ENCODE peak calls at places on chromosome 7, in six cellular contexts. A, V, Y, D, W and Q are unnamed samples.

GRCh38 chr7:157485961-157486510 is 149.2 kb downstream of the DNAJB6 start:
- DNase-seq in V (peak; percentile 21), D (no peak), W (no peak), A (peak; percentile 44), Y (no peak), Q (no peak)

GRCh38 chr7:1994931-1995330 is 237.8 kb downstream of the MAD1L1 start:
- DNase-seq in V (no peak), Y (no peak), A (no peak), D (no peak), W (no peak), Q (no peak)

GRCh38 chr7:150356265-150356897 is 12.2 kb upstream of the REPIN1 start:
- DNase-seq in Y (peak; percentile 55), A (no peak), V (no peak), D (no peak), W (no peak), Q (peak; percentile 60)

GRCh38 chr7:107940951-107941350 is 50.0 kb downstream of the DLD start:
- DNase-seq in Y (no peak), D (no peak), A (no peak), W (no peak), V (no peak), Q (no peak)

GRCh38 chr7:80900583-80901576 is 18.0 kb downstream of the SEMA3C start:
- DNase-seq in A (no peak), V (no peak), Y (peak; percentile 86), D (no peak), W (no peak), Q (no peak)

GRCh38 chr7:155868955-155869783 is 56.9 kb upstream of the SHH start:
- DNase-seq in D (no peak), A (peak; percentile 32), W (no peak), Y (no peak), V (peak; percentile 20), Q (no peak)

GRCh38 chr7:149467321-149467859 is 6.5 kb upstream of the ZNF777 start:
- DNase-seq in D (no peak), A (no peak), Y (no peak), V (no peak), W (no peak), Q (no peak)

GRCh38 chr7:2195403-2196246 is 37.1 kb downstream of the MAD1L1 start:
- DNase-seq in Y (no peak), W (no peak), V (peak; percentile 60), A (no peak), D (no peak), Q (no peak)

GRCh38 chr7:78852951-78853350 is 600.5 kb downstream of the MAGI2 start:
- DNase-seq in W (no peak), A (no peak), Y (peak; percentile 3), D (no peak), V (no peak), Q (no peak)

GRCh38 chr7:76260171-76260703 is 42.2 kb upstream of the HSPB1 start:
- DNase-seq in V (no peak), W (no peak), A (no peak), Y (peak; percentile 28), D (peak; percentile 28), Q (peak; percentile 79)

GRCh38 chr7:158327571-158328180 is 259.9 kb downstream of the PTPRN2 start:
- DNase-seq in A (no peak), Y (no peak), W (no peak), V (no peak), D (no peak), Q (no peak)

GRCh38 chr7:95549818-95550529 is 46.3 kb downstream of the PDK4 start:
- DNase-seq in A (no peak), W (peak; percentile 92), D (peak; percentile 69), Y (peak; percentile 93), V (peak; percentile 94), Q (no peak)

GRCh38 chr7:157044151-157044687 is 33.8 kb upstream of the MNX1 start:
- DNase-seq in W (no peak), Y (no peak), A (no peak), D (no peak), V (no peak), Q (no peak)

GRCh38 chr7:90720970-90721768 is 125.0 kb downstream of the CDK14 start:
- DNase-seq in W (peak; percentile 48), D (peak; percentile 65), A (no peak), V (peak; percentile 85), Y (peak; percentile 80), Q (no peak)

GRCh38 chr7:15424468-15424867 is 137.3 kb downstream of the AGMO start:
- DNase-seq in A (no peak), Y (peak; percentile 46), D (no peak), W (no peak), V (no peak), Q (no peak)

GRCh38 chr7:110774066-110774465 is 316.9 kb upstream of the LRRN3 start:
- DNase-seq in W (no peak), V (no peak), Y (no peak), D (no peak), A (no peak), Q (no peak)

GRCh38 chr7:36942062-36942461 is 217.8 kb upstream of the AOAH start:
- DNase-seq in W (no peak), V (no peak), D (no peak), A (no peak), Y (no peak), Q (no peak)
- TF ChIP-seq CTCF in W (no peak), V (no peak), D (no peak), A (no peak), Y (no peak), Q (no peak)

GRCh38 chr7:121493553-121493952 is 97.4 kb upstream of the FAM3C start:
- DNase-seq in V (no peak), A (no peak), W (no peak), D (no peak), Y (no peak), Q (no peak)
- TF ChIP-seq CTCF in V (no peak), A (no peak), W (no peak), D (no peak), Y (no peak), Q (no peak)

DNA sequence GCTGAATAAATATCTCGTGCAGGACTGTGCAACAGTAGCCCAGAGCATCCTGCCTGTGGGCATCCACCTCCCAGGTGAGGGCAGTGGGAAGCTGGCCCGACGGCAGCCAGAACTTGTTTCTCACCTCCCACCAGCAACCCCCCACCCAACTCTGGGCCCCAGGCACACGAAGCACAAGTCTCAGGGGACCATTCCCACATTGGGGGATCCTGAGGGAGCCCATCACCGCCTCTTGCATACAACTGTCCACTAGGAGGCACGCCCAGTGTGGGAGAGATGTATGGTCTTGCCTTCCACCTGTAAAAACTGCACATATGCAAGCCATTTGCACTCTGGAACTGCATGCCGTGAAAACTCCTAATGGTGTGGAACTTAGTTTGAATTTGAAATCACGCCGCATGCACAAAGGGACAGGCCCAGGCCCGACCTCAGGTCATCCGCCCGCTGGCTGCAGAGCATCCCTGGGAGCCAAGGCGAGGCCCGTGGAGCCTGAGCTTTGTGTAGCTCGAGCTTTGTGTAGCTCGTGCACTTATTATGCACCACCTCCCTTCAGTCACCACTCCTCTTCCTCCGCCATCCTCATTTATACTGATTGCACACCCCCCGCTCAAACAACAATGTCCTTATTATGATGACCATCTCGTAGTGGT is 147.9 kb downstream of the ADCY1 start:
- DNase-seq in D (no peak), A (no peak), W (no peak), V (no peak), Y (no peak), Q (peak; percentile 8)
- TF ChIP-seq CTCF in D (no peak), A (no peak), W (no peak), V (no peak), Y (no peak), Q (no peak)

DNA sequence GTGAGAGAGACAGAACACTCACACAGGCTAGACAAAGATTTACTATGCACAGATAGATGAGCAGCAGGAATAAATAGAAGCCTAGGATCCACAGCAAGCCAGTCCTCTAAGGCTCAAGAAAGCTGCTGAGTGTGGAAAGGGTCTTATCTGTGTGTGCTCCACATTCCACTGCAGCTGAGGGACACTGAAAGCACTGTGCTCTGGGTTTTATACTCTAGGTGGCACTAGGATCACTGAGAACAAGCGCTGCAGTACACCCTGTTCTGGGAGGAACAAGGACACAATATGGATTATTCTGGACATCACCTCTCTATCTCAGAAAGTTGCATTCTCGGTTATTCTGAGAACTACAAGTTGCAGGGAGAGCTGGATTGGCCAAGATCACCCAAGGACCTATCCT is 4.9 kb upstream of the KLHL7 start:
- DNase-seq in Y (no peak), W (no peak), A (no peak), V (no peak), D (no peak), Q (no peak)
- TF ChIP-seq CTCF in Y (peak; percentile 14), W (no peak), A (no peak), V (no peak), D (no peak), Q (no peak)

GRCh38 chr7:13042605-13043236 is 355.3 kb downstream of the ARL4A start:
- DNase-seq in A (no peak), Y (peak; percentile 49), D (no peak), V (no peak), W (no peak), Q (no peak)

GRCh38 chr7:13050703-13051102 is 363.3 kb downstream of the ARL4A start:
- DNase-seq in V (no peak), Y (peak; percentile 83), W (no peak), D (no peak), A (no peak), Q (no peak)

GRCh38 chr7:13044309-13044708 is 356.9 kb downstream of the ARL4A start:
- DNase-seq in D (no peak), W (no peak), V (no peak), Y (no peak), A (no peak), Q (no peak)

GRCh38 chr7:13049946-13050345 is 362.5 kb downstream of the ARL4A start:
- DNase-seq in V (no peak), W (no peak), A (no peak), Y (no peak), D (no peak), Q (no peak)

GRCh38 chr7:13047061-13047460 is 359.6 kb downstream of the ARL4A start:
- DNase-seq in V (no peak), Y (no peak), W (no peak), A (no peak), D (no peak), Q (no peak)
- TF ChIP-seq CTCF in V (no peak), Y (no peak), W (no peak), A (no peak), D (no peak), Q (no peak)

GRCh38 chr7:25841575-25841974 is 310.4 kb upstream of the NFE2L3 start:
- DNase-seq in W (no peak), A (no peak), V (no peak), Y (no peak), D (no peak), Q (no peak)

GRCh38 chr7:25844109-25844915 is 307.7 kb upstream of the NFE2L3 start:
- DNase-seq in W (no peak), V (no peak), A (no peak), D (no peak), Y (peak; percentile 81), Q (no peak)

GRCh38 chr7:25845341-25845923 is 306.6 kb upstream of the NFE2L3 start:
- DNase-seq in D (no peak), W (no peak), Y (no peak), A (no peak), V (no peak), Q (no peak)

GRCh38 chr7:25842201-25842726 is 309.7 kb upstream of the NFE2L3 start:
- DNase-seq in W (no peak), Y (no peak), V (no peak), D (no peak), A (no peak), Q (no peak)

GRCh38 chr7:25843467-25843866 is 308.5 kb upstream of the NFE2L3 start:
- DNase-seq in V (no peak), A (no peak), Y (no peak), W (no peak), D (no peak), Q (no peak)
- TF ChIP-seq CTCF in V (no peak), A (no peak), Y (no peak), W (no peak), D (no peak), Q (no peak)